ENCODE peak calls at places on chromosomes 1 and 21, in ten cellular contexts. One of them, this sample, is unnamed.

GRCh38 chr1:10915594-10915993 is 96.9 kb upstream of the TARDBP start:
- DNase-seq in adrenal gland: no peak
- DNase-seq in mammary epithelial cell: no peak
- DNase-seq in IMR-90: no peak
- DNase-seq in CD8-positive, alpha-beta memory T cell: no peak
- DNase-seq in upper lobe of right lung: peak; percentile 46
- DNase-seq in H9: no peak
- DNase-seq in effector memory CD4-positive, alpha-beta T cell: no peak
- DNase-seq in mesendoderm: no peak
- DNase-seq in naive thymus-derived CD4-positive, alpha-beta T cell: no peak
- DNase-seq in this sample: no peak

GRCh38 chr1:101410048-101410878 is 173.4 kb downstream of the S1PR1 start:
- DNase-seq in naive thymus-derived CD4-positive, alpha-beta T cell: no peak
- DNase-seq in upper lobe of right lung: no peak
- DNase-seq in H9: no peak
- DNase-seq in effector memory CD4-positive, alpha-beta T cell: no peak
- DNase-seq in CD8-positive, alpha-beta memory T cell: no peak
- DNase-seq in adrenal gland: no peak
- DNase-seq in mammary epithelial cell: no peak
- DNase-seq in IMR-90: no peak
- DNase-seq in mesendoderm: peak; percentile 9
- DNase-seq in this sample: no peak

GRCh38 chr1:181669209-181669608 is 185.9 kb downstream of the CACNA1E start:
- DNase-seq in naive thymus-derived CD4-positive, alpha-beta T cell: no peak
- DNase-seq in effector memory CD4-positive, alpha-beta T cell: no peak
- DNase-seq in upper lobe of right lung: no peak
- DNase-seq in CD8-positive, alpha-beta memory T cell: no peak
- DNase-seq in IMR-90: no peak
- DNase-seq in mesendoderm: peak; percentile 25
- DNase-seq in adrenal gland: no peak
- DNase-seq in mammary epithelial cell: peak; percentile 9
- DNase-seq in H9: no peak
- DNase-seq in this sample: no peak

GRCh38 chr1:228011721-228012311 is 5.0 kb downstream of the WNT3A start:
- DNase-seq in naive thymus-derived CD4-positive, alpha-beta T cell: no peak
- DNase-seq in effector memory CD4-positive, alpha-beta T cell: no peak
- DNase-seq in mesendoderm: no peak
- DNase-seq in upper lobe of right lung: peak; percentile 55
- DNase-seq in CD8-positive, alpha-beta memory T cell: no peak
- DNase-seq in mammary epithelial cell: peak; percentile 26
- DNase-seq in H9: no peak
- DNase-seq in IMR-90: no peak
- DNase-seq in adrenal gland: peak; percentile 9
- DNase-seq in this sample: no peak

GRCh38 chr1:21653744-21654100 is 15.4 kb downstream of the RAP1GAP start:
- DNase-seq in IMR-90: no peak
- DNase-seq in mammary epithelial cell: no peak
- DNase-seq in effector memory CD4-positive, alpha-beta T cell: no peak
- DNase-seq in mesendoderm: no peak
- DNase-seq in H9: no peak
- DNase-seq in CD8-positive, alpha-beta memory T cell: no peak
- DNase-seq in upper lobe of right lung: no peak
- DNase-seq in naive thymus-derived CD4-positive, alpha-beta T cell: no peak
- DNase-seq in adrenal gland: no peak
- DNase-seq in this sample: no peak

GRCh38 chr1:184914149-184914548 is 60.2 kb downstream of the NIBAN1 start:
- DNase-seq in effector memory CD4-positive, alpha-beta T cell: no peak
- DNase-seq in upper lobe of right lung: no peak
- DNase-seq in mesendoderm: no peak
- DNase-seq in CD8-positive, alpha-beta memory T cell: no peak
- DNase-seq in H9: no peak
- DNase-seq in IMR-90: no peak
- DNase-seq in naive thymus-derived CD4-positive, alpha-beta T cell: no peak
- DNase-seq in adrenal gland: no peak
- DNase-seq in mammary epithelial cell: no peak
- DNase-seq in this sample: no peak

GRCh38 chr1:206449566-206449965 is 20.7 kb upstream of the IKBKE start:
- DNase-seq in IMR-90: peak; percentile 64
- DNase-seq in effector memory CD4-positive, alpha-beta T cell: no peak
- DNase-seq in mammary epithelial cell: peak; percentile 24
- DNase-seq in adrenal gland: no peak
- DNase-seq in H9: no peak
- DNase-seq in naive thymus-derived CD4-positive, alpha-beta T cell: no peak
- DNase-seq in mesendoderm: peak; percentile 21
- DNase-seq in upper lobe of right lung: no peak
- DNase-seq in CD8-positive, alpha-beta memory T cell: no peak
- DNase-seq in this sample: no peak

GRCh38 chr1:166122873-166123466 is 43.8 kb downstream of the FAM78B start:
- DNase-seq in effector memory CD4-positive, alpha-beta T cell: no peak
- DNase-seq in IMR-90: no peak
- DNase-seq in mammary epithelial cell: no peak
- DNase-seq in upper lobe of right lung: no peak
- DNase-seq in H9: peak; percentile 56
- DNase-seq in mesendoderm: peak; percentile 64
- DNase-seq in adrenal gland: no peak
- DNase-seq in CD8-positive, alpha-beta memory T cell: no peak
- DNase-seq in naive thymus-derived CD4-positive, alpha-beta T cell: no peak
- DNase-seq in this sample: no peak

GRCh38 chr21:14737922-14738321 is 191.8 kb upstream of the SAMSN1 start:
- DNase-seq in effector memory CD4-positive, alpha-beta T cell: peak; percentile 7
- DNase-seq in adrenal gland: peak; percentile 17
- DNase-seq in mesendoderm: peak; percentile 66
- DNase-seq in mammary epithelial cell: peak; percentile 44
- DNase-seq in upper lobe of right lung: no peak
- DNase-seq in naive thymus-derived CD4-positive, alpha-beta T cell: peak; percentile 70
- DNase-seq in H9: no peak
- DNase-seq in IMR-90: peak; percentile 8
- DNase-seq in CD8-positive, alpha-beta memory T cell: peak; percentile 62
- DNase-seq in this sample: peak; percentile 65

GRCh38 chr1:161127649-161128048 is 4.8 kb downstream of the DEDD start:
- DNase-seq in mammary epithelial cell: no peak
- DNase-seq in H9: no peak
- DNase-seq in effector memory CD4-positive, alpha-beta T cell: no peak
- DNase-seq in mesendoderm: no peak
- DNase-seq in upper lobe of right lung: no peak
- DNase-seq in adrenal gland: no peak
- DNase-seq in IMR-90: no peak
- DNase-seq in CD8-positive, alpha-beta memory T cell: no peak
- DNase-seq in naive thymus-derived CD4-positive, alpha-beta T cell: no peak
- DNase-seq in this sample: no peak

GRCh38 chr21:28261291-28261690 is 731.4 kb downstream of the LTN1 start:
- DNase-seq in adrenal gland: no peak
- DNase-seq in H9: no peak
- DNase-seq in IMR-90: no peak
- DNase-seq in mammary epithelial cell: no peak
- DNase-seq in CD8-positive, alpha-beta memory T cell: no peak
- DNase-seq in upper lobe of right lung: no peak
- DNase-seq in effector memory CD4-positive, alpha-beta T cell: no peak
- DNase-seq in naive thymus-derived CD4-positive, alpha-beta T cell: no peak
- DNase-seq in mesendoderm: no peak
- DNase-seq in this sample: no peak

GRCh38 chr21:36170823-36171222 is 14.2 kb downstream of the DOP1B start:
- DNase-seq in adrenal gland: no peak
- DNase-seq in upper lobe of right lung: no peak
- DNase-seq in CD8-positive, alpha-beta memory T cell: no peak
- DNase-seq in H9: peak; percentile 7
- DNase-seq in naive thymus-derived CD4-positive, alpha-beta T cell: no peak
- DNase-seq in IMR-90: no peak
- DNase-seq in effector memory CD4-positive, alpha-beta T cell: no peak
- DNase-seq in mesendoderm: no peak
- DNase-seq in mammary epithelial cell: no peak
- DNase-seq in this sample: no peak

GRCh38 chr1:172138636-172139035 is 281.8 kb upstream of the C1orf105 start:
- DNase-seq in mammary epithelial cell: peak; percentile 79
- DNase-seq in effector memory CD4-positive, alpha-beta T cell: no peak
- DNase-seq in upper lobe of right lung: no peak
- DNase-seq in adrenal gland: no peak
- DNase-seq in naive thymus-derived CD4-positive, alpha-beta T cell: no peak
- DNase-seq in mesendoderm: no peak
- DNase-seq in IMR-90: no peak
- DNase-seq in CD8-positive, alpha-beta memory T cell: no peak
- DNase-seq in H9: no peak
- DNase-seq in this sample: peak; percentile 26
- H3K4me1 ChIP-seq in mammary epithelial cell: peaks cover 21% of the 10 kb centered on the region
- H3K4me1 ChIP-seq in effector memory CD4-positive, alpha-beta T cell: no peaks in the 10 kb centered on the region
- H3K4me1 ChIP-seq in upper lobe of right lung: peaks cover 3% of the 10 kb centered on the region
- H3K4me1 ChIP-seq in adrenal gland: no peaks in the 10 kb centered on the region
- H3K4me1 ChIP-seq in naive thymus-derived CD4-positive, alpha-beta T cell: no peaks in the 10 kb centered on the region
- H3K4me1 ChIP-seq in mesendoderm: no peaks in the 10 kb centered on the region
- H3K4me1 ChIP-seq in IMR-90: peaks cover 7% of the 10 kb centered on the region
- H3K4me1 ChIP-seq in CD8-positive, alpha-beta memory T cell: no peaks in the 10 kb centered on the region
- H3K4me1 ChIP-seq in H9: no peaks in the 10 kb centered on the region
- H3K4me1 ChIP-seq in this sample: peaks cover 42% of the 10 kb centered on the region

GRCh38 chr1:67094191-67094590 is 40.2 kb upstream of the SLC35D1 start:
- DNase-seq in naive thymus-derived CD4-positive, alpha-beta T cell: no peak
- DNase-seq in mammary epithelial cell: peak; percentile 85
- DNase-seq in IMR-90: no peak
- DNase-seq in mesendoderm: no peak
- DNase-seq in upper lobe of right lung: no peak
- DNase-seq in effector memory CD4-positive, alpha-beta T cell: no peak
- DNase-seq in H9: no peak
- DNase-seq in adrenal gland: no peak
- DNase-seq in CD8-positive, alpha-beta memory T cell: no peak
- DNase-seq in this sample: no peak

GRCh38 chr1:67100833-67101232 is 33.9 kb downstream of the C1orf141 start:
- DNase-seq in IMR-90: peak; percentile 15
- DNase-seq in adrenal gland: no peak
- DNase-seq in H9: no peak
- DNase-seq in CD8-positive, alpha-beta memory T cell: no peak
- DNase-seq in effector memory CD4-positive, alpha-beta T cell: no peak
- DNase-seq in upper lobe of right lung: no peak
- DNase-seq in mammary epithelial cell: no peak
- DNase-seq in naive thymus-derived CD4-positive, alpha-beta T cell: no peak
- DNase-seq in mesendoderm: no peak
- DNase-seq in this sample: no peak

DNA sequence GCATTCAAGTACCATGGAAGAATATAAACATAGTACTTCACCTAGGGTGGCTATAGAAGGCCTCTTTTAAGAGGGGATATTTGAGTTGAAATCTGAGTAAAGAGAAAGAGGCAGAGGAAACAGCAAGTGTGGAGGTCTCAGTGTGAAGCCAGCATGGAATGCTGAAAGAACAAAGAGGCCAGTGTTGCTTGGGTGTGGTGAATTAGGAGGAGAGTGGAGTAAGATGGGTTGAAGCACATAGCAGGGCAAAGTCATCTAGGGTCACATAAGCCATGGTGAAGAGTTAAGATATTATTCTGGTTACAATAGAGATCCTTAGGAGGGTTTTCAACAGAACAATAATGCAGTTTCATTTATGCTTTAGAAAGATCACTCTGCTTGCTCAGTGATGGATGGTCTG is 37.5 kb downstream of the C1orf141 start:
- DNase-seq in H9: peak; percentile 60
- DNase-seq in adrenal gland: no peak
- DNase-seq in effector memory CD4-positive, alpha-beta T cell: no peak
- DNase-seq in mesendoderm: peak; percentile 66
- DNase-seq in CD8-positive, alpha-beta memory T cell: no peak
- DNase-seq in naive thymus-derived CD4-positive, alpha-beta T cell: no peak
- DNase-seq in mammary epithelial cell: peak; percentile 35
- DNase-seq in upper lobe of right lung: no peak
- DNase-seq in IMR-90: no peak
- DNase-seq in this sample: no peak
- H3K4me1 ChIP-seq in H9: peaks cover 5% of the 10 kb centered on the region
- H3K4me1 ChIP-seq in adrenal gland: no peaks in the 10 kb centered on the region
- H3K4me1 ChIP-seq in effector memory CD4-positive, alpha-beta T cell: no peaks in the 10 kb centered on the region
- H3K4me1 ChIP-seq in mesendoderm: no peaks in the 10 kb centered on the region
- H3K4me1 ChIP-seq in CD8-positive, alpha-beta memory T cell: no peaks in the 10 kb centered on the region
- H3K4me1 ChIP-seq in naive thymus-derived CD4-positive, alpha-beta T cell: no peaks in the 10 kb centered on the region
- H3K4me1 ChIP-seq in mammary epithelial cell: peaks cover 25% of the 10 kb centered on the region
- H3K4me1 ChIP-seq in upper lobe of right lung: no peaks in the 10 kb centered on the region
- H3K4me1 ChIP-seq in IMR-90: peaks cover 3% of the 10 kb centered on the region
- H3K4me1 ChIP-seq in this sample: no peaks in the 10 kb centered on the region

GRCh38 chr21:44998621-44999427 is 59.0 kb downstream of the SLX9 start:
- DNase-seq in adrenal gland: no peak
- DNase-seq in mesendoderm: no peak
- DNase-seq in naive thymus-derived CD4-positive, alpha-beta T cell: no peak
- DNase-seq in IMR-90: no peak
- DNase-seq in mammary epithelial cell: no peak
- DNase-seq in H9: no peak
- DNase-seq in CD8-positive, alpha-beta memory T cell: no peak
- DNase-seq in upper lobe of right lung: no peak
- DNase-seq in effector memory CD4-positive, alpha-beta T cell: no peak
- DNase-seq in this sample: no peak

GRCh38 chr21:44999428-44999971 is 59.7 kb downstream of the SLX9 start:
- DNase-seq in IMR-90: no peak
- DNase-seq in mammary epithelial cell: no peak
- DNase-seq in H9: no peak
- DNase-seq in adrenal gland: no peak
- DNase-seq in CD8-positive, alpha-beta memory T cell: no peak
- DNase-seq in effector memory CD4-positive, alpha-beta T cell: no peak
- DNase-seq in naive thymus-derived CD4-positive, alpha-beta T cell: no peak
- DNase-seq in upper lobe of right lung: no peak
- DNase-seq in mesendoderm: no peak
- DNase-seq in this sample: no peak

GRCh38 chr21:44996983-44997936 is 57.4 kb downstream of the SLX9 start:
- DNase-seq in adrenal gland: no peak
- DNase-seq in mammary epithelial cell: no peak
- DNase-seq in IMR-90: no peak
- DNase-seq in naive thymus-derived CD4-positive, alpha-beta T cell: no peak
- DNase-seq in CD8-positive, alpha-beta memory T cell: no peak
- DNase-seq in effector memory CD4-positive, alpha-beta T cell: no peak
- DNase-seq in mesendoderm: no peak
- DNase-seq in upper lobe of right lung: no peak
- DNase-seq in H9: no peak
- DNase-seq in this sample: no peak

GRCh38 chr21:44996501-44996921 is 56.7 kb downstream of the SLX9 start:
- DNase-seq in mammary epithelial cell: no peak
- DNase-seq in effector memory CD4-positive, alpha-beta T cell: no peak
- DNase-seq in H9: no peak
- DNase-seq in adrenal gland: no peak
- DNase-seq in CD8-positive, alpha-beta memory T cell: no peak
- DNase-seq in upper lobe of right lung: no peak
- DNase-seq in IMR-90: no peak
- DNase-seq in naive thymus-derived CD4-positive, alpha-beta T cell: no peak
- DNase-seq in mesendoderm: no peak
- DNase-seq in this sample: no peak

GRCh38 chr21:44998086-44998620 is 58.3 kb downstream of the SLX9 start:
- DNase-seq in mammary epithelial cell: no peak
- DNase-seq in mesendoderm: no peak
- DNase-seq in CD8-positive, alpha-beta memory T cell: no peak
- DNase-seq in naive thymus-derived CD4-positive, alpha-beta T cell: no peak
- DNase-seq in adrenal gland: no peak
- DNase-seq in H9: no peak
- DNase-seq in IMR-90: no peak
- DNase-seq in upper lobe of right lung: no peak
- DNase-seq in effector memory CD4-positive, alpha-beta T cell: no peak
- DNase-seq in this sample: no peak
- H3K4me1 ChIP-seq in mammary epithelial cell: peaks cover 23% of the 10 kb centered on the region
- H3K4me1 ChIP-seq in mesendoderm: no peaks in the 10 kb centered on the region
- H3K4me1 ChIP-seq in CD8-positive, alpha-beta memory T cell: no peaks in the 10 kb centered on the region
- H3K4me1 ChIP-seq in naive thymus-derived CD4-positive, alpha-beta T cell: no peaks in the 10 kb centered on the region
- H3K4me1 ChIP-seq in adrenal gland: no peaks in the 10 kb centered on the region
- H3K4me1 ChIP-seq in H9: no peaks in the 10 kb centered on the region
- H3K4me1 ChIP-seq in IMR-90: peaks cover 3% of the 10 kb centered on the region
- H3K4me1 ChIP-seq in upper lobe of right lung: no peaks in the 10 kb centered on the region
- H3K4me1 ChIP-seq in effector memory CD4-positive, alpha-beta T cell: no peaks in the 10 kb centered on the region
- H3K4me1 ChIP-seq in this sample: peaks cover 21% of the 10 kb centered on the region

DNA sequence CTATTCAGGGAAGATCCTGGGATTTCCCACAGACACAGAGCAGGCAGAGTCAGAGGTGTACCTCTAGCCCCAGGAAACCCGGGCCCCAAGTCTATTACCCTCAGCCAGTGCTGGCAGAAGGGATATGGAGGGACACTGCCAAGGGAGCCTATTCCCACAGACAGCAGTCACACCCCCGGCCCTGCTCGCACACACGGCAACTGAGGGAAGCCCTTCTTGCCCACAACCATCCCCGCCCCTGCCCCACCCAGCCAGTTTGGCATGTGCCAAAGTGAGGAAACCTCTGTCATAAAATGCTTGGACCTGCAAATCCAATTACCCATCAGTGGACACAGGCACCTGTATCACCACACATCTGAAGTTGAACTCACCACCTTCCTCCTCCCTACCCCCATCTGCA is 6.5 kb downstream of the CACNA1S start:
- DNase-seq in H9: no peak
- DNase-seq in IMR-90: no peak
- DNase-seq in mesendoderm: no peak
- DNase-seq in naive thymus-derived CD4-positive, alpha-beta T cell: no peak
- DNase-seq in CD8-positive, alpha-beta memory T cell: no peak
- DNase-seq in effector memory CD4-positive, alpha-beta T cell: no peak
- DNase-seq in upper lobe of right lung: no peak
- DNase-seq in mammary epithelial cell: no peak
- DNase-seq in adrenal gland: no peak
- DNase-seq in this sample: no peak
- H3K4me1 ChIP-seq in H9: no peaks in the 10 kb centered on the region
- H3K4me1 ChIP-seq in IMR-90: no peaks in the 10 kb centered on the region
- H3K4me1 ChIP-seq in mesendoderm: peaks cover 4% of the 10 kb centered on the region
- H3K4me1 ChIP-seq in naive thymus-derived CD4-positive, alpha-beta T cell: no peaks in the 10 kb centered on the region
- H3K4me1 ChIP-seq in CD8-positive, alpha-beta memory T cell: no peaks in the 10 kb centered on the region
- H3K4me1 ChIP-seq in effector memory CD4-positive, alpha-beta T cell: no peaks in the 10 kb centered on the region
- H3K4me1 ChIP-seq in upper lobe of right lung: no peaks in the 10 kb centered on the region
- H3K4me1 ChIP-seq in mammary epithelial cell: no peaks in the 10 kb centered on the region
- H3K4me1 ChIP-seq in adrenal gland: no peaks in the 10 kb centered on the region
- H3K4me1 ChIP-seq in this sample: no peaks in the 10 kb centered on the region